ENCODE peak calls at places on chromosomes 3 and 15, in seven cellular contexts. N, B, Y, J, O, V and Q are unnamed samples.

GRCh38 chr3:27281671-27282150 is 87.5 kb downstream of the NEK10 start:
- DNase-seq in B (no peak), J (no peak), N (no peak), V (no peak), O (no peak), Y (no peak), Q (no peak)

GRCh38 chr3:85360742-85361387 is 402.1 kb downstream of the CADM2 start:
- DNase-seq in V (peak), B (peak), J (peak), Y (no peak), N (no peak), O (no peak), Q (peak)

GRCh38 chr3:23051240-23052140 is 151.6 kb upstream of the UBE2E2 start:
- DNase-seq in V (no peak), N (no peak), Y (no peak), O (no peak), B (no peak), J (no peak), Q (no peak)

GRCh38 chr15:50876989-50877360 is 31.5 kb upstream of the AP4E1 start:
- DNase-seq in Y (no peak), J (peak), V (peak), O (peak), B (peak), N (peak), Q (peak)

GRCh38 chr3:49346797-49347251 is 7.0 kb upstream of the USP4 start:
- DNase-seq in O (no peak), V (no peak), N (no peak), B (no peak), Y (no peak), J (peak), Q (no peak)

GRCh38 chr3:77122610-77123009 is 82.7 kb downstream of the ROBO2 start:
- DNase-seq in N (no peak), O (no peak), Y (no peak), J (no peak), B (no peak), V (no peak), Q (no peak)

GRCh38 chr3:141746962-141747361 is 8.9 kb downstream of the RNF7 start:
- DNase-seq in J (no peak), V (no peak), Y (no peak), O (no peak), B (no peak), N (no peak), Q (no peak)

GRCh38 chr3:7461202-7461825 is 600.4 kb downstream of the GRM7 start:
- DNase-seq in N (no peak), J (no peak), O (no peak), B (no peak), V (no peak), Y (no peak), Q (no peak)

GRCh38 chr3:62875103-62876002 is at the start of gene CADPS:
- DNase-seq in B (no peak), Y (no peak), J (no peak), N (peak), O (no peak), V (peak), Q (no peak)

GRCh38 chr3:188389711-188390346 is 235.9 kb downstream of the LPP start:
- DNase-seq in B (no peak), J (peak), Y (no peak), O (no peak), N (no peak), V (peak), Q (no peak)

GRCh38 chr15:59222106-59222505 is 15.5 kb downstream of the LDHAL6B start:
- DNase-seq in O (no peak), Y (no peak), J (no peak), B (no peak), V (no peak), N (no peak), Q (no peak)

GRCh38 chr3:65669163-65669875 is 369.4 kb downstream of the MAGI1 start:
- DNase-seq in O (no peak), V (no peak), J (no peak), N (no peak), Y (no peak), B (no peak), Q (no peak)

GRCh38 chr15:85407421-85408269 is 27.2 kb downstream of the AKAP13 start:
- DNase-seq in J (peak), Y (no peak), B (peak), O (no peak), V (no peak), N (no peak), Q (no peak)

GRCh38 chr15:80778964-80779657 is at the start of gene CEMIP:
- DNase-seq in Y (peak), N (peak), J (peak), B (peak), V (peak), O (peak), Q (peak)

GRCh38 chr3:58006661-58007060 is 1.6 kb upstream of the FLNB start:
- DNase-seq in V (no peak), B (no peak), J (no peak), Y (no peak), O (no peak), N (no peak), Q (no peak)

GRCh38 chr15:31338879-31339557 is 12.4 kb downstream of the KLF13 start:
- DNase-seq in V (no peak), J (peak), O (no peak), B (peak), Y (no peak), N (no peak), Q (no peak)

GRCh38 chr15:33068531-33068990 is 126.0 kb downstream of the FMN1 start:
- DNase-seq in N (no peak), V (peak), B (peak), Y (no peak), O (peak), J (peak), Q (no peak)

GRCh38 chr15:34496616-34497015 is 59.0 kb upstream of the GOLGA8A start:
- DNase-seq in J (no peak), V (no peak), O (no peak), B (no peak), N (no peak), Y (no peak), Q (no peak)

GRCh38 chr15:58873267-58873666 is 60.2 kb downstream of the SLTM start:
- DNase-seq in N (no peak), B (no peak), V (no peak), J (no peak), O (no peak), Y (no peak), Q (no peak)

GRCh38 chr3:148512648-148513047 is 185.1 kb upstream of the AGTR1 start:
- DNase-seq in J (no peak), O (no peak), B (no peak), N (no peak), Y (no peak), V (no peak), Q (no peak)

GRCh38 chr15:60423540-60423939 is 25.8 kb upstream of the ANXA2 start:
- DNase-seq in V (no peak), J (peak), O (no peak), B (peak), N (no peak), Y (no peak), Q (peak)

GRCh38 chr15:88912500-88912921 is 668 bp downstream of the MFGE8 start:
- DNase-seq in N (no peak), V (no peak), Y (no peak), B (peak), J (no peak), O (no peak), Q (no peak)

GRCh38 chr15:59622289-59622688 is 10.7 kb downstream of the GCNT3 start:
- DNase-seq in O (no peak), J (peak), Y (peak), B (peak), V (peak), N (no peak), Q (peak)

GRCh38 chr3:105195260-105195659 is 171.4 kb upstream of the ALCAM start:
- DNase-seq in B (no peak), Y (no peak), J (no peak), N (no peak), V (no peak), O (no peak), Q (no peak)

GRCh38 chr3:61783993-61784718 is 222.8 kb downstream of the PTPRG start:
- DNase-seq in B (no peak), V (no peak), O (no peak), N (no peak), J (no peak), Y (no peak), Q (no peak)

GRCh38 chr3:28348637-28349396 is at the start of the genes AZI2 and ZCWPW2:
- DNase-seq in Y (peak), J (peak), N (peak), O (peak), V (peak), B (peak), Q (peak)
- TF ChIP-seq POLR2A in Y (peak), J (no peak), N (peak), O (peak), V (peak), B (peak), Q (peak)

GRCh38 chr15:63405159-63405558 is 23.5 kb upstream of the CA12 start:
- DNase-seq in O (no peak), N (no peak), J (no peak), B (no peak), V (no peak), Y (no peak), Q (no peak)

GRCh38 chr15:63401078-63401477 is 19.4 kb upstream of the CA12 start:
- DNase-seq in B (no peak), O (no peak), N (no peak), J (no peak), V (no peak), Y (no peak), Q (no peak)

GRCh38 chr15:63402498-63403253 is 21.0 kb upstream of the CA12 start:
- DNase-seq in B (peak), O (no peak), V (no peak), Y (no peak), N (no peak), J (no peak), Q (peak)

GRCh38 chr15:63403254-63403945 is 21.8 kb upstream of the CA12 start:
- DNase-seq in J (no peak), B (no peak), N (no peak), O (no peak), V (no peak), Y (no peak), Q (no peak)

GRCh38 chr15:63401714-63402497 is 20.3 kb upstream of the CA12 start:
- DNase-seq in O (no peak), Y (no peak), B (no peak), N (no peak), V (no peak), J (no peak), Q (peak)
- TF ChIP-seq POLR2A in O (no peak), Y (no peak), B (no peak), N (no peak), V (no peak), J (no peak), Q (no peak)

DNA sequence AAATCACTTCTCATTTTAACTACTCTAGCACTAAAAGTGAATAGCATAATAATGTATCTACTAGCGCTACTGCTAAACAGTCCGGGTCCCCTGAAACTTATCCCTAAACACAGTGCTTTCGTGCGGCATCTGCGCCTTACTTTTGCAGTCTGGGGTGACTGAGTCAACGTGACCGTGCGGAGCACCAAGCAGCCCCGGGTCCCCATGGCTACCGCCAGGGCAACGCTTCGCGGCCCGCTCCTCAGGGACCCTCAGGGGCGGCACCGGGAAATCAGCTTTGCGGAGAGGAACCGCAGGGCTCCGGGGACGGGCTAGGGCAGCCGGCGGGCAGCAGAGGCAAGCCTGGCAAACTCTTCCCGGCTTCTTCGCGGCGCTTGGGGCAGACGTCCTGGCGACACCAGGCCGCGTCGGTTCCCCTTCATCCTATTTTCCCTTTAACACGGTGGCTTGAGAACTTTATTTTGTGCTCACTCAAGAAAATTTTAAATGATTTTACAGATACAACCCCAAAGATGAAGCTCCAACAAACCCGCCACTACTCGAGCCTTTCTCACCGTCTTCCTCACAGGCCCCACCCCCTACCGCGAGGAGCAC is 753 bp upstream of the DIPK2A start:
- DNase-seq in V (peak), Y (peak), N (peak), O (peak), B (peak), J (peak), Q (peak)
- TF ChIP-seq POLR2A in V (no peak), Y (no peak), N (no peak), O (no peak), B (no peak), J (no peak), Q (no peak)

GRCh38 chr3:51955893-51956770 is 951 bp downstream of the GPR62 start:
- DNase-seq in B (no peak), Y (no peak), N (peak), O (no peak), V (peak), J (no peak), Q (peak)
- TF ChIP-seq POLR2A in B (no peak), Y (no peak), N (no peak), O (no peak), V (no peak), J (no peak), Q (no peak)

DNA sequence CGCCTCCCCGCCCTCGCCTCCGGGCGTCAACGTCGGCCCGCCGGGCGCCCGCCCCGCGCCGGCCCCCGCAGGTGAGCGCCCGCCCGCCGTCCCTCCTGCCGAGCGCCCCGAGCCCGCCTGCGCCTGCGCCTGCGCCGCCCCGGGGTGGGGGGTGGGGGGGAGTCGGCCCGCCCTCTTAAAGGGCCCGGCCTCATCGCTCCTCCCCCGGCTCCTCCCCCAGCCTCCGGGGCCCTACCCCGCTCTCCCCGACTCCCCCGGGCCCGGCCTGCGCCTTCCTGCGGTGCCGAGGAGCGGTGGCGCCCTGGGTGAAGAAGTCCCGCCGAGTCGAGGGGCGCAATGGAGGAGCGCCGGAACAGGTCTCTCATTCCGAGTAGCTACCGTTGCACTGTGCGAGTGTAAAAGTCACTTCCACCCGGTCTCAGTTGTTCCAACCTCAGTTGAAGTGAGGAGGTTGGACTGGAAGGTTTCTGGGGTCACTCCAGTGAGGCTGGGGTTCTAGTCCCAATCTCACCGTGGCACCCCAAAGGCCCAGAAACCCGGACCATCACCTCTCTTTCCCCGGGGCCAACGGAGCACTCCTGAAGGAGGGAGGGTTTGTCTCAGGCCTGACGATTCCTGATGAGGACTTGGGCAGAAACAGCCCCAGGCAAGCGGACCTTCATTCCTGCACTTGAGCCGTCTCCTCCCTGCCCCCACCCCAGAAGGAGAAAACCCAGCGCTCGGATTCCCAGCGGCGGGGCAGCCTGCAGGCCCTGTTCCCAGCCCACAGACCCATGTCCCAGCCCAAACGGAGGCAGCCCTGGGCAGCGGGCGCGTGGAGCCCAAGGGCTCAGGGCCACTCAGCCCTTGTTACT is 1.5 kb upstream of the TNK2 start:
- DNase-seq in V (peak), J (peak), O (peak), B (peak), Y (peak), N (peak), Q (peak)
- TF ChIP-seq POLR2A in V (no peak), J (no peak), O (no peak), B (peak), Y (peak), N (no peak), Q (peak)

DNA sequence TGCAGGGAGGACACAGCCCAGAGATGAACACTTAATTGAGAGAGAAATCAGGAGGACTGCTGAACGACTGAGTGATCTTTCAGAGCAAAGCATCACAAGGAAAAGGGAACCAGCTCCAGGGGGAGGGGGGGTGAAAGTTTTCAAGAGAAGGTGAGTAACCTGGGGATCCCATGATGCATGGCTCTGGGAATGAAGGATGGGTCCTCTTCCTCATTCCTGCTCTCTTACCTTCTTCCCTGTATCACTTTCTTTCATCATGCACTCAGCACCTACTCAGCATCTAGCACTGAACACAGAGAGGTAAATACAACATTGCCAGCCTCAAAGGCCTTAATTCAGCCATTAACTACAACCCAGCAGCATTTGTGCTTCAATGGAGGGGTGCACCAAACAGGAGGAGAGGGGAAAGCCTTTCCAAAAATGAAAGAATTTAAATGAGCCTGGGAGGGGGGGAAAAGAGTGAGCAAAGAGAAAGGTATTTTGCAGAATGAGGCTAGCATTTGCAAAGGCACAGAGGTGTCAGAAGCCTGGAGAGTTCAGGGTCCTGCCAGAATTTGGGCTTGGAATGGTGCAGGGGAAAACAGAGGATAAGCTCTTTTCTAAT is 427.4 kb downstream of the FOXP1 start:
- DNase-seq in N (no peak), B (no peak), J (no peak), V (no peak), O (no peak), Y (no peak), Q (no peak)
- TF ChIP-seq POLR2A in N (no peak), B (no peak), J (no peak), V (no peak), O (no peak), Y (no peak), Q (no peak)

GRCh38 chr15:90000175-90000923 is 775 bp upstream of the ZNF710 start:
- DNase-seq in Y (peak), B (no peak), N (peak), V (peak), O (no peak), J (no peak), Q (peak)
- TF ChIP-seq POLR2A in Y (no peak), B (no peak), N (no peak), V (peak), O (no peak), J (no peak), Q (no peak)

DNA sequence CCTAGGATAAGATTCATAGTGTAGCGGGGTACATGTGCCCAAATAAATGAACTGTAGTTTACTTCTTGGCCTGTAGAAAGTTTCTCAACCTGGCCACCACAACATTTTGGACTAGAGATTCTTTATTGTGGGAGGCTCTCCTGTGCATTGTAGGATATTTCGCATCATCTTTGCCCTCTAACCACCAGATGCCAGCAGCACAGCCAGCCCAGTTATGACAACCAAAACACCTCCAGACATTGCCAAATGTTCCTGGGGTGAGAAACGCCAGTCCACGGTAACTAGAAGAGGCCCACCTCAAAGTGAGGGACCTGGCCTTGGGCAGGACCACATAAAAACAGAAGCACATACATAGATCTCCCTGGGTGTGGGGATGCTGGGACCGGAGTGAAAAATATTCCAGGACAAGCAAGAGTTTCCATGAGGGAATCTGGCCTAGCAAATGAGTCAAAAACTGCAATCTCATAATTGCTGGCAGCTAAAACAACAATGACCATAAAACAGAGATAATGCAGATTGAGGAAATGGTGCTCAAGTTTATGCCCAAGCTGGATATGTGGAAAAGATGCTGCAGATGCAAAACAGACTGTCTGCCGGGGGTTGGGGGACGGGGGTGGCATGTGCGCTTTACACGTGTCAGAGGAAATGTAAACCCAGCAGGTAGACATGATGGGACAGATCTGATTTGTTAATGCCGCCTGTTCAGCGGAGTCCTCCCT is 39.7 kb downstream of the ARHGEF3 start:
- DNase-seq in Y (no peak), O (no peak), J (no peak), V (no peak), B (no peak), N (no peak), Q (no peak)
- TF ChIP-seq POLR2A in Y (no peak), O (no peak), J (no peak), V (no peak), B (no peak), N (no peak), Q (no peak)

DNA sequence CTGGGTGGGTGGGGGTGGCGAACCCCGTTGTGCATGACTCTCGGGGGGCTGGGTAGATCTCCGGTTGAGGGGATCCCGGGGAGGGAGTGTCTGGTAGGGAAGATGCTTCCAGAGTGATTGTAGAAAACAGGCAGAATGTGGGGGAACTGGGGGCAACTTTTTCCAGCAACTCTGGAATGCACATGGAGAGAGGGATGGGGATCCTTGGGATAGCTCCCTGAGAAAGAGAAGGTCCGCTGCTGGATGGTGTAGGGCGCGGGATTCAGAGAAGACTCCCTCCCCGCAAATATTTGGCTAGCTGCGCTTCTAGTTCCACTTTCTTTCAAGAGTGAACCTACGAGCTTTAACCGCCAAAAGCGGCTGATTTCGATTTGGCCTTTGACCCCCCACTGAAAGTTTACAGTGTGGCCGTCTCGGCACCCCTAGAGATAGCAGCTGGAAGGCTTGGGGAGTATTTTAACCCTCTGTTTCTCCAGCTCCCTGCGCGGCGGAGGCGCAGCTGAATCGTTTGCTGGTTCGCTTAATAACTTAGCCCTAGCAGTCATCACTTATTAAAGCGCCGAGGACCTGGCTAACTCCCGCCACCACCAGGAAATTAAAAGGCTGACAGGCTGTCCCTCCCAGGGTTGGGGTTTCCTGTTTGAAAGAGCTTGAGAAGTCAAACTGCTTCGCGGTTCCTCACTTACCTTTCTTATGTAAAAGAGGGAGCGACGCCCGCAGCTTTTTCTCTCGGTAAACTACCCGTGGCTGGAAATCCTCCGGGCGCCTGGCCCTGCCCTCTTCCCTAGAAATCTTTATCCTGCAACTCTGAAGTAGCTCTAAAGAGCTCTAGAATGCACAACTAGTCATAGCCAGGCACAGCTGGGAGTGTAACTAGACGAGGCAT is 1.2 kb downstream of the PHLDB2 start:
- DNase-seq in V (peak), O (peak), Y (peak), J (peak), B (peak), N (peak), Q (peak)
- TF ChIP-seq POLR2A in V (peak), O (no peak), Y (no peak), J (no peak), B (no peak), N (peak), Q (no peak)